ENCODE peak calls at places on chromosomes 3 and 15, in six cellular contexts. P is aorta, F is prostate gland, B is right lobe of liver, N is psoas muscle, O is tibial nerve. K is an unnamed sample.

GRCh38 chr15:79829950-79830349 is 66.9 kb downstream of the MTHFS start:
- DNase-seq in B (no peak), F (no peak), P (no peak), O (no peak), N (no peak), K (no peak)

GRCh38 chr3:177930771-177931170 is 605.5 kb upstream of the KCNMB2 start:
- DNase-seq in O (no peak), P (no peak), N (no peak), F (no peak), B (no peak), K (no peak)

GRCh38 chr15:80989518-80990478 is at the start of gene MESD:
- DNase-seq in O (peak; percentile 99), F (peak; percentile 97), B (peak; percentile 99), N (peak; percentile 99), P (peak; percentile 100), K (peak; percentile 99)

GRCh38 chr3:19945405-19946290 is 1.2 kb upstream of the RAB5A start:
- DNase-seq in N (no peak), B (peak; percentile 33), F (no peak), P (no peak), O (no peak), K (peak; percentile 28)

GRCh38 chr3:80734483-80734882 is 966.7 kb upstream of the ROBO1 start:
- DNase-seq in B (no peak), P (no peak), O (no peak), N (no peak), F (no peak), K (no peak)

GRCh38 chr3:71385040-71385685 is 198.4 kb downstream of the FOXP1 start:
- DNase-seq in F (no peak), B (no peak), O (no peak), N (no peak), P (no peak), K (no peak)

GRCh38 chr15:73900129-73900712 is 26.0 kb upstream of the LOXL1 start:
- DNase-seq in F (no peak), O (no peak), B (no peak), N (no peak), P (no peak), K (no peak)

GRCh38 chr3:65060904-65061303 is 373.1 kb upstream of the ADAMTS9 start:
- DNase-seq in P (no peak), B (no peak), O (no peak), F (no peak), N (no peak), K (no peak)

GRCh38 chr3:191350389-191351090 is 20.2 kb upstream of the UTS2B start:
- DNase-seq in B (no peak), N (no peak), P (no peak), O (no peak), F (no peak), K (no peak)

GRCh38 chr15:67062365-67062985 is 2.9 kb upstream of the SMAD3 start:
- DNase-seq in O (no peak), F (no peak), N (no peak), B (no peak), P (no peak), K (peak; percentile 66)

GRCh38 chr3:50953825-50954224 is 279.1 kb downstream of the DOCK3 start:
- DNase-seq in N (no peak), O (no peak), B (no peak), F (no peak), P (no peak), K (no peak)

GRCh38 chr3:149964296-149964695 is 6.4 kb downstream of the PFN2 start:
- DNase-seq in O (no peak), P (no peak), N (no peak), B (no peak), F (no peak), K (no peak)

GRCh38 chr3:52931889-52932288 is 34.5 kb upstream of the STIMATE start:
- DNase-seq in O (no peak), B (no peak), F (no peak), P (no peak), N (no peak), K (no peak)

GRCh38 chr3:16181361-16181760 is 6.9 kb downstream of the GALNT15 start:
- DNase-seq in P (no peak), F (no peak), B (peak; percentile 45), O (peak; percentile 72), N (peak; percentile 93), K (peak; percentile 32)

GRCh38 chr3:36227982-36228381 is 152.3 kb upstream of the STAC start:
- DNase-seq in N (no peak), B (no peak), O (no peak), F (no peak), P (no peak), K (no peak)

GRCh38 chr3:45547764-45548683 is 46.5 kb upstream of the LIMD1 start:
- DNase-seq in O (no peak), F (no peak), B (no peak), N (peak; percentile 79), P (no peak), K (peak; percentile 70)

GRCh38 chr15:33068531-33068990 is 126.0 kb downstream of the FMN1 start:
- DNase-seq in N (peak; percentile 52), B (no peak), O (no peak), P (no peak), F (peak; percentile 93), K (peak; percentile 34)

GRCh38 chr15:86432861-86433260 is 353.2 kb downstream of the AGBL1 start:
- DNase-seq in F (no peak), P (no peak), O (no peak), B (no peak), N (no peak), K (no peak)

GRCh38 chr3:49346797-49347251 is 7.0 kb upstream of the USP4 start:
- DNase-seq in F (peak; percentile 49), O (no peak), B (no peak), N (no peak), P (no peak), K (no peak)

GRCh38 chr3:17562845-17563244 is 179.6 kb downstream of the TBC1D5 start:
- DNase-seq in N (no peak), P (no peak), B (no peak), F (no peak), O (no peak), K (no peak)

GRCh38 chr15:68699881-68700394 is 120.8 kb downstream of the ANP32A start:
- DNase-seq in N (no peak), F (no peak), P (peak; percentile 75), B (no peak), O (no peak), K (no peak)

GRCh38 chr15:99361541-99362185 is 110.4 kb downstream of the LRRC28 start:
- DNase-seq in F (no peak), B (no peak), P (no peak), N (no peak), O (no peak), K (no peak)

GRCh38 chr15:63051701-63052066 is 9.1 kb downstream of the TPM1 start:
- DNase-seq in O (no peak), F (no peak), B (no peak), P (no peak), N (no peak), K (no peak)

GRCh38 chr15:63050737-63051700 is 8.5 kb downstream of the TPM1 start:
- DNase-seq in B (no peak), F (no peak), N (no peak), O (no peak), P (no peak), K (no peak)

GRCh38 chr15:63048986-63049665 is 6.6 kb downstream of the TPM1 start:
- DNase-seq in F (peak; percentile 44), P (peak; percentile 76), N (peak; percentile 74), O (no peak), B (peak; percentile 66), K (peak; percentile 51)

GRCh38 chr15:63048115-63048985 is 5.8 kb downstream of the TPM1 start:
- DNase-seq in N (peak; percentile 97), B (peak; percentile 93), O (peak; percentile 83), F (peak; percentile 89), P (peak; percentile 96), K (peak; percentile 96)

DNA sequence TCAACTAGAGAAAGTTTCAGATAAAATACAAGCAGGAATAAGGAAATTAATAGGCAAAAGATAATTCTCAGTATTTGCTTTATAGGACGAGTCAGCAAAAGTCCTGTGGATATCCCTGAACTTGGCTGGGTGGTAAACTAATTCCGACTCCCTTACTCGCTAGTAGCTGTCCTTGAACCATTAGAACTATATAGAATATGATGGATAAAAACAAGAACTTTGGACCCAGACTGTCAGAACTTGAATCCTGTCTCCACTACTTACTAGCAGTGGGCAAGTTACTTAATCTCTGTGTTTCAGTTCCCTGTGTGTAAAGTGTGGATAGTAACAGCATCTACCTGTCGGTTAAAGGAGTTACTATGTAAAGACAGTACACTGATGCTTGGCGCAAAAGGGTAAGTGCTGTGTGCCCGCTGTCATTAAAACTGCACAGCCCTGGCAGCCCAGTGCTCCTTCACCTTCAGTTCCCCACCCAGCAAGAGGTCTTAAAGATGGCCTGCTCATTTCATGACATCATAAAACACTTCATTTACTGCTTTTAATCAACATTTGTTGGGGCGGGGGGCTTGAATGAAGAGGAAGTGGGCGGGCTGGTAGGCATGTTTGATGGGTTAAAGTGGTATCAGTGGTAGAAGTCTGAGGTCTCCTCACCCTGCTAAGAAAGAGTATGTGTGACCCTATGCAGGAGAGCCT is 7.3 kb downstream of the TPM1 start:
- DNase-seq in O (no peak), P (no peak), N (no peak), F (no peak), B (no peak), K (no peak)
- H3K27ac ChIP-seq in O (peak overlapping the region; percentile 88), P (peak overlapping the region; percentile 63), N (peak overlapping the region; percentile 94), F (peak overlapping the region; percentile 95), B (peak overlapping the region; percentile 94), K (peak overlapping the region; percentile 88)

GRCh38 chr15:55319537-55320325 is 709 bp downstream of the PIGB start:
- DNase-seq in B (no peak), P (no peak), O (no peak), N (no peak), F (no peak), K (peak; percentile 27)
- H3K27ac ChIP-seq in B (no peak overlapping the region), P (no peak overlapping the region), O (peak overlapping the region; percentile 86), N (no peak overlapping the region), F (peak overlapping the region; percentile 86), K (peak overlapping the region; percentile 84)

GRCh38 chr3:157837341-157837740 is 268.9 kb downstream of the SHOX2 start:
- DNase-seq in B (no peak), N (no peak), O (no peak), F (no peak), P (no peak), K (no peak)

GRCh38 chr3:157830865-157831264 is 275.4 kb downstream of the SHOX2 start:
- DNase-seq in N (no peak), P (no peak), O (no peak), B (no peak), F (no peak), K (no peak)

GRCh38 chr3:157836022-157836421 is 270.2 kb downstream of the SHOX2 start:
- DNase-seq in N (no peak), P (no peak), F (no peak), O (no peak), B (no peak), K (no peak)

GRCh38 chr3:157838457-157838856 is 267.8 kb downstream of the SHOX2 start:
- DNase-seq in B (no peak), F (no peak), N (no peak), O (no peak), P (no peak), K (no peak)

DNA sequence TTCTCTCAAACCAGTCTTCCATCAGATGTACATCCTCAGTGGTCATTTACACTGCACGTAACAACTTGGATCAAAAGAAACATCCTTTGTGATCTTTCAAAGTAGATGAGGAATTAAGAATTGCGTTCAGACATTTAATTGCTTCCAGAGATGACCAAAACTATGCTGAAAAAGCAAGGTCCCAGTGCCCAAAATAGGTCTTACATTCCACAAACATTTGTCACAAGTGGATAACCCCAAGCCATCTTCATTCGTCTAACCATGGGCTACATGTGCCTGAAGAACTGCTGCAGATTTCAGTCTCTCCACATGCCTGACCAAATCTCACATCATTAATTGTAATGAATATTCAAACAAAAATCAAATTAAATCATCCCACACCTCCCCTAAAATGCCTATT is 273.6 kb downstream of the SHOX2 start:
- DNase-seq in O (no peak), F (no peak), B (no peak), N (no peak), P (no peak), K (no peak)
- H3K27ac ChIP-seq in O (no peak overlapping the region), F (no peak overlapping the region), B (no peak overlapping the region), N (no peak overlapping the region), P (no peak overlapping the region), K (no peak overlapping the region)

GRCh38 chr3:66454464-66454859 is 46.4 kb downstream of the LRIG1 start:
- DNase-seq in P (no peak), N (no peak), O (no peak), B (no peak), F (no peak), K (no peak)
- H3K27ac ChIP-seq in P (peak overlapping the region; percentile 10), N (peak overlapping the region; percentile 84), O (peak overlapping the region; percentile 72), B (no peak overlapping the region), F (peak overlapping the region; percentile 57), K (no peak overlapping the region)

K was measured in body of pancreas.